ENCODE peak calls at places on chromosome 19, in seven cellular contexts. U, T, R, X, M, V and G are unnamed samples.

GRCh38 chr19:2391118-2391725 is 31.2 kb downstream of the TMPRSS9 start:
- DNase-seq in R (no peak), T (peak), X (peak), M (no peak), V (peak), U (peak), G (peak)

GRCh38 chr19:18274776-18275356 is 614 bp upstream of the IQCN start:
- DNase-seq in X (no peak), M (peak), U (peak), V (no peak), R (no peak), T (peak), G (peak)

GRCh38 chr19:38298841-38299680 is 5.0 kb upstream of the C19orf33 start:
- DNase-seq in R (no peak), U (peak), V (no peak), M (no peak), X (no peak), T (no peak), G (peak)

GRCh38 chr19:41546386-41546789 is 29.6 kb upstream of the CEACAM21 start:
- DNase-seq in V (no peak), M (peak), U (no peak), R (no peak), X (no peak), T (no peak), G (no peak)

GRCh38 chr19:46241676-46242075 is 12.1 kb downstream of the IGFL1 start:
- DNase-seq in U (no peak), T (no peak), R (no peak), M (no peak), X (no peak), V (no peak), G (no peak)

GRCh38 chr19:8101311-8101710 is 48.1 kb downstream of the FBN3 start:
- DNase-seq in T (no peak), X (no peak), R (no peak), U (no peak), V (no peak), M (no peak), G (no peak)

GRCh38 chr19:7292950-7293794 is 1.0 kb downstream of the INSR start:
- DNase-seq in U (no peak), R (no peak), V (no peak), X (no peak), T (no peak), M (peak), G (no peak)

GRCh38 chr19:34432797-34433196 is 4.6 kb downstream of the UBA2 start:
- DNase-seq in R (no peak), V (no peak), T (no peak), X (no peak), U (peak), M (no peak), G (no peak)

GRCh38 chr19:19214892-19215291 is 3.1 kb downstream of the NCAN start:
- DNase-seq in T (no peak), R (no peak), U (peak), X (no peak), V (peak), M (no peak), G (peak)

GRCh38 chr19:29873024-29873800 is 61.4 kb downstream of the CCNE1 start:
- DNase-seq in R (peak), V (peak), T (peak), U (no peak), M (peak), X (peak), G (no peak)

GRCh38 chr19:4557971-4558941 is 1.2 kb downstream of the SEMA6B start:
- DNase-seq in R (no peak), X (no peak), M (peak), T (no peak), U (no peak), V (peak), G (no peak)

GRCh38 chr19:38361633-38362075 is 12.7 kb upstream of the PSMD8 start:
- DNase-seq in V (peak), M (peak), R (peak), T (peak), X (peak), U (peak), G (peak)

GRCh38 chr19:47781590-47782318 is 3.3 kb downstream of the SELENOW start:
- DNase-seq in R (no peak), U (peak), M (no peak), X (no peak), T (peak), V (no peak), G (no peak)

GRCh38 chr19:17049711-17050280 is 23.2 kb upstream of the CPAMD8 start:
- DNase-seq in M (peak), X (no peak), T (no peak), U (peak), V (no peak), R (no peak), G (peak)

GRCh38 chr19:38912600-38913514 is 871 bp upstream of the CCER2 start:
- DNase-seq in X (peak), T (no peak), U (no peak), R (no peak), M (no peak), V (no peak), G (no peak)

GRCh38 chr19:28420731-28421550 is 792.0 kb downstream of the UQCRFS1 start:
- DNase-seq in X (no peak), U (no peak), M (no peak), T (no peak), V (no peak), R (no peak), G (no peak)

GRCh38 chr19:12749938-12750521 is 1.6 kb upstream of the BEST2 start:
- DNase-seq in T (no peak), M (peak), R (no peak), V (no peak), U (no peak), X (peak), G (peak)

GRCh38 chr19:49441210-49441959 is at the start of gene SLC17A7:
- DNase-seq in U (no peak), T (no peak), V (peak), R (no peak), X (peak), M (peak), G (no peak)

GRCh38 chr19:50203281-50204080 is at the start of gene MYH14:
- DNase-seq in T (peak), V (no peak), R (no peak), U (no peak), X (peak), M (peak), G (peak)

GRCh38 chr19:17327654-17328516 is 6.8 kb downstream of the ANO8 start:
- DNase-seq in X (no peak), V (peak), M (peak), U (no peak), R (peak), T (peak), G (no peak)

GRCh38 chr19:41886761-41887710 is 4.1 kb downstream of the ARHGEF1 start:
- DNase-seq in U (no peak), X (no peak), R (no peak), T (peak), M (peak), V (peak), G (no peak)

GRCh38 chr19:34232566-34233481 is 21.5 kb upstream of the GARRE1 start:
- DNase-seq in R (no peak), X (no peak), T (no peak), M (no peak), U (peak), V (peak), G (peak)

GRCh38 chr19:39792999-39793546 is 14.4 kb downstream of the LEUTX start:
- DNase-seq in M (peak), U (peak), T (peak), R (peak), V (peak), X (peak), G (peak)

GRCh38 chr19:44755219-44755618 is 6.7 kb downstream of the BCL3 start:
- DNase-seq in M (no peak), U (no peak), V (no peak), T (no peak), R (no peak), X (no peak), G (no peak)

GRCh38 chr19:2507109-2507508 is 31.2 kb downstream of the GADD45B start:
- DNase-seq in M (peak), R (no peak), T (no peak), U (peak), X (peak), V (no peak), G (peak)

GRCh38 chr19:53908106-53908932 is 759 bp upstream of the CACNG7 start:
- DNase-seq in R (peak), V (peak), U (peak), X (no peak), T (peak), M (no peak), G (peak)

GRCh38 chr19:48746738-48747575 is at the start of gene IZUMO1:
- DNase-seq in U (peak), T (peak), M (peak), X (no peak), V (peak), R (no peak), G (peak)

GRCh38 chr19:15200575-15201364 is at the start of gene NOTCH3:
- DNase-seq in X (no peak), V (no peak), U (no peak), T (peak), R (no peak), M (no peak), G (no peak)

GRCh38 chr19:49882643-49883042 is 5.1 kb downstream of the TBC1D17 start:
- DNase-seq in U (no peak), T (no peak), R (no peak), V (no peak), M (no peak), X (no peak), G (no peak)

GRCh38 chr19:13095934-13096890 is 6.4 kb downstream of the LYL1 start:
- DNase-seq in T (no peak), V (no peak), X (no peak), M (no peak), U (no peak), R (no peak), G (no peak)

GRCh38 chr19:15527705-15528104 is 19.4 kb downstream of the CYP4F22 start:
- DNase-seq in X (no peak), U (no peak), M (no peak), V (no peak), R (no peak), T (no peak), G (no peak)

GRCh38 chr19:39430675-39431593 is 4.8 kb downstream of the RPS16 start:
- DNase-seq in X (no peak), M (peak), U (peak), T (peak), V (peak), R (no peak), G (peak)

GRCh38 chr19:16249826-16250434 is 52.2 kb downstream of the AP1M1 start:
- DNase-seq in T (no peak), U (peak), V (no peak), M (no peak), X (no peak), R (no peak), G (peak)

GRCh38 chr19:33388817-33389573 is 15.5 kb downstream of the CEBPG start:
- DNase-seq in X (no peak), T (peak), M (no peak), V (no peak), U (no peak), R (no peak), G (no peak)

GRCh38 chr19:35712910-35713845 is 4.6 kb upstream of the KMT2B start:
- DNase-seq in V (peak), U (no peak), X (no peak), M (peak), T (no peak), R (peak), G (no peak)

GRCh38 chr19:51664997-51665396 is 18.4 kb upstream of the SIGLEC14 start:
- DNase-seq in V (no peak), M (no peak), T (no peak), R (no peak), U (peak), X (no peak), G (no peak)

GRCh38 chr19:34804115-34804514 is 31.1 kb upstream of the ZNF599 start:
- DNase-seq in U (no peak), X (no peak), V (no peak), T (no peak), R (no peak), M (no peak), G (no peak)

GRCh38 chr19:40280608-40281221 is 4.4 kb downstream of the AKT2 start:
- DNase-seq in M (peak), V (no peak), R (no peak), T (no peak), X (no peak), U (no peak), G (no peak)